ENCODE peak calls at places on chromosome 15, in eight cellular contexts. M is NCI-H69; D is cortex of kidney; N is NCI-H774; Z is Caco-2; T is stimulated activated CD8-positive, alpha-beta memory T cell treated with anti-CD3 and anti-CD28 coated beads, Interleukin-2, amount 100 ng/mL, for 48 hours; Q is activated T-helper 9 cell treated with anti-CD3 and anti-CD28 coated beads, Interleukin-2, amount 50 U/mL, for 16 hours; R is HT-29. K is an unnamed sample.

GRCh38 chr15:92653836-92654524 is 1.6 kb downstream of the FAM174B start:
- DNase-seq in Q (no peak), D (no peak), T (no peak), N (peak), Z (peak), M (peak), R (peak), K (no peak)

GRCh38 chr15:70132148-70132547 is 34.4 kb upstream of the TLE3 start:
- DNase-seq in T (no peak), Q (no peak), R (no peak), M (no peak), D (no peak), N (no peak), Z (no peak), K (no peak)

GRCh38 chr15:49693491-49693890 is 72.6 kb downstream of the DTWD1 start:
- DNase-seq in T (no peak), Q (no peak), R (no peak), D (no peak), M (no peak), N (no peak), Z (no peak), K (no peak)

GRCh38 chr15:29612096-29612495 is 210.2 kb downstream of the TJP1 start:
- DNase-seq in M (no peak), N (no peak), D (no peak), R (no peak), T (no peak), Z (no peak), Q (no peak), K (no peak)

GRCh38 chr15:37101634-37102314 is 1.4 kb upstream of the MEIS2 start:
- DNase-seq in M (peak), Z (peak), T (no peak), Q (no peak), R (peak), N (peak), D (no peak), K (peak)

GRCh38 chr15:43749690-43750345 is 3.6 kb downstream of the PDIA3 start:
- DNase-seq in D (no peak), M (no peak), N (no peak), R (no peak), Q (peak), T (no peak), Z (no peak), K (peak)

GRCh38 chr15:39657714-39658113 is 76.8 kb downstream of the THBS1 start:
- DNase-seq in M (no peak), Q (no peak), Z (no peak), D (no peak), N (no peak), T (no peak), R (no peak), K (no peak)

GRCh38 chr15:38688761-38689160 is 124.1 kb upstream of the RASGRP1 start:
- DNase-seq in Q (peak), N (no peak), Z (no peak), R (no peak), D (no peak), M (no peak), T (no peak), K (peak)

GRCh38 chr15:84766461-84767005 is 18.1 kb downstream of the ZNF592 start:
- DNase-seq in Z (no peak), Q (no peak), T (no peak), N (no peak), M (no peak), R (peak), D (no peak), K (no peak)

GRCh38 chr15:91853968-91854943 is 748 bp downstream of the SLCO3A1 start:
- DNase-seq in M (peak), Z (peak), Q (peak), N (no peak), T (peak), R (no peak), D (no peak), K (peak)

GRCh38 chr15:48463366-48463880 is 132.2 kb downstream of the DUT start:
- DNase-seq in Z (no peak), Q (no peak), R (no peak), T (no peak), N (no peak), M (no peak), D (no peak), K (no peak)

GRCh38 chr15:68536331-68537095 is 42.3 kb upstream of the CORO2B start:
- DNase-seq in Z (no peak), M (no peak), D (no peak), R (no peak), N (no peak), T (no peak), Q (no peak), K (no peak)

GRCh38 chr15:96273317-96274086 is 57.0 kb upstream of the NR2F2 start:
- DNase-seq in M (no peak), Q (no peak), R (peak), T (peak), N (no peak), D (no peak), Z (no peak), K (no peak)

GRCh38 chr15:39110746-39111145 is 470.1 kb upstream of the THBS1 start:
- DNase-seq in N (no peak), Q (no peak), T (no peak), D (no peak), Z (no peak), R (no peak), M (no peak), K (no peak)

GRCh38 chr15:77866596-77867125 is 210.8 kb downstream of the TBC1D2B start:
- DNase-seq in Z (no peak), T (no peak), N (no peak), M (no peak), Q (no peak), R (no peak), D (no peak), K (no peak)

GRCh38 chr15:73232771-73233170 is 136.0 kb downstream of the HCN4 start:
- DNase-seq in Z (no peak), R (no peak), T (no peak), Q (no peak), D (no peak), M (no peak), N (no peak), K (no peak)

GRCh38 chr15:69954726-69955125 is 143.0 kb downstream of the TLE3 start:
- DNase-seq in Z (no peak), Q (no peak), T (no peak), N (no peak), R (no peak), M (peak), D (no peak), K (peak)

GRCh38 chr15:52735231-52736089 is 54.7 kb downstream of the ONECUT1 start:
- DNase-seq in Z (peak), M (peak), T (peak), Q (peak), N (peak), R (peak), D (no peak), K (peak)

GRCh38 chr15:85615930-85616329 is 178.8 kb downstream of the KLHL25 start:
- DNase-seq in T (no peak), Q (no peak), R (peak), Z (peak), N (no peak), D (no peak), M (peak), K (no peak)

GRCh38 chr15:95857124-95857757 is 473.3 kb upstream of the NR2F2 start:
- DNase-seq in M (no peak), Q (no peak), R (peak), D (no peak), N (no peak), Z (no peak), T (no peak), K (no peak)

GRCh38 chr15:75368689-75369239 is 357 bp upstream of the MAN2C1 start:
- DNase-seq in R (no peak), Q (no peak), D (no peak), Z (no peak), M (no peak), T (no peak), N (no peak), K (no peak)

GRCh38 chr15:88090406-88091085 is 166.0 kb downstream of the NTRK3 start:
- DNase-seq in Q (no peak), D (no peak), N (no peak), Z (peak), T (no peak), M (no peak), R (no peak), K (no peak)